ENCODE peak calls at places on chromosomes 1 and 21, in eight cellular contexts. L is heart right ventricle, V is psoas muscle, J is H1, G is AG09309, W is BJ, A is Calu3, F is ovary. I is an unnamed sample.

GRCh38 chr1:222914861-222915632 is 100.2 kb downstream of the DISP1 start:
- DNase-seq in L (no peak), V (no peak), J (no peak), G (no peak), W (no peak), A (no peak), F (no peak), I (peak)

GRCh38 chr1:160045653-160046052 is 13.9 kb upstream of the PIGM start:
- DNase-seq in L (no peak), V (no peak), J (no peak), G (no peak), W (no peak), A (no peak), F (no peak), I (no peak)

GRCh38 chr1:44817771-44818495 is 9.6 kb downstream of the BTBD19 start:
- DNase-seq in L (peak), V (peak), J (no peak), G (no peak), W (no peak), A (no peak), F (peak), I (no peak)

GRCh38 chr1:43716559-43717281 is 9.4 kb downstream of the ST3GAL3 start:
- DNase-seq in L (no peak), V (no peak), J (no peak), G (no peak), W (no peak), A (no peak), F (no peak), I (peak)

GRCh38 chr21:31262728-31263127 is 81.3 kb downstream of the TIAM1 start:
- DNase-seq in L (no peak), V (no peak), J (no peak), G (no peak), W (no peak), A (no peak), F (no peak), I (no peak)

GRCh38 chr1:94926915-94927404 is at the start of gene CNN3:
- DNase-seq in L (peak), V (peak), J (peak), G (peak), W (peak), A (peak), F (peak), I (peak)

GRCh38 chr1:44894591-44894990 is 51.5 kb upstream of the PTCH2 start:
- DNase-seq in L (no peak), V (no peak), J (no peak), G (peak), W (peak), A (no peak), F (no peak), I (peak)

GRCh38 chr21:38954450-38955059 is 148.8 kb downstream of the ETS2 start:
- DNase-seq in L (no peak), V (no peak), J (no peak), G (no peak), W (no peak), A (no peak), F (no peak), I (no peak)

GRCh38 chr1:222616535-222616934 is 1.4 kb upstream of the MIA3 start:
- DNase-seq in L (no peak), V (no peak), J (no peak), G (peak), W (peak), A (no peak), F (no peak), I (peak)

GRCh38 chr1:228390649-228391048 is 16.0 kb downstream of the TRIM11 start:
- DNase-seq in L (no peak), V (peak), J (no peak), G (no peak), W (no peak), A (no peak), F (no peak), I (no peak)

GRCh38 chr21:37452222-37452621 is 85.6 kb downstream of the DYRK1A start:
- DNase-seq in L (peak), V (peak), J (no peak), G (peak), W (peak), A (no peak), F (no peak), I (peak)

GRCh38 chr1:164735315-164736052 is 176.5 kb downstream of the PBX1 start:
- DNase-seq in L (no peak), V (no peak), J (no peak), G (no peak), W (no peak), A (no peak), F (no peak), I (no peak)

GRCh38 chr1:25563330-25564215 is 20.2 kb downstream of the LDLRAP1 start:
- DNase-seq in L (no peak), V (peak), J (no peak), G (no peak), W (no peak), A (no peak), F (no peak), I (no peak)

GRCh38 chr1:75159154-75159553 is 25.0 kb downstream of the LHX8 start:
- DNase-seq in L (no peak), V (no peak), J (no peak), G (no peak), W (no peak), A (no peak), F (no peak), I (no peak)

GRCh38 chr1:19731311-19731821 is 66.7 kb downstream of the HTR6 start:
- DNase-seq in L (no peak), V (no peak), J (no peak), G (no peak), W (no peak), A (no peak), F (no peak), I (no peak)

GRCh38 chr1:111481387-111482221 is 7.8 kb downstream of the C1orf162 start:
- DNase-seq in L (peak), V (peak), J (peak), G (no peak), W (no peak), A (peak), F (peak), I (peak)

DNA sequence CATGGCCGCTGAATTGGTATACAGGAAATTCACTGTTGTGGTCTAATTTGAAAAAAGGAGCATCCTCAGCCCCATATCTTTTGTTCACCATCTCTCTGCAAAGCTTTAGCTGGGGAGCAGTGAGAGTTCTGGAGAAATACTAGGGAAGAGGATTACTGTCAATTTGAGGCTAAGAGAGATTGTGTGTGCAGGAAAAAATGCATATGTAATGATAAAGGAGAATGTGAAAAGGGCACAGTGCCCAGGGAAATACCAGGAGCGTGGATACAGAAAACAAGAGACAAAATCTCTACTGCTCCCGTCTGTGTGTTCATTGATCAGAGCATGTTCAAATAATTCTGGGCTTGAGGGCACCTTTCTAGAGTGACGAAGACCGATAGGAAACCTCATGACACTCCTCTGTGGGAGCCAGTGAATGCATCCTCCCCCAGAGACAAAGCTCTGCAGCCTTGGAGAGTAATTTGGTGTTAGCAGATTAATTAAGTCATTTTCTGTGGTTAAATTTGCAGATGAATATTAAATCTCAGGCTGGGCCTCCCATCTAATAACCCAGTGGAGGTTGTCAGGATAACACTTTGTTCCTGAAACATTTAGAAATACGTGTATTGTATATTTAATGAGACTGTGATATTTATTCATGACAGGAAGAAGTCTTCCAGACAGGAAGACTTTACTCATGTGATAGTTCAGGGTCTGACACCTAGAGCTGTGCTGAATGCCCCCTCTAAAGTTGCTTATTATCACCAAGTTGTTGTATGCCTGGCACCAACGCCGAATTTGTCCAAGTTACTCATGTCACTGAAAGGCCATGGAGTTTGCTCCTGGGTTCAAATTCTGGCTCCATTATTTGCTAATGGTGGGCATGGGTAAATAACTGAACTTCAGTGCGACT is 287.3 kb upstream of the SGIP1 start:
- DNase-seq in L (no peak), V (no peak), J (no peak), G (no peak), W (no peak), A (no peak), F (no peak), I (no peak)
- TF ChIP-seq CTCF in L (no peak), V (no peak), J (no peak), G (no peak), W (no peak), A (no peak), F (no peak), I (no peak)

GRCh38 chr1:107454786-107455185 is 313.9 kb downstream of the NTNG1 start:
- DNase-seq in L (no peak), V (no peak), J (no peak), G (no peak), W (no peak), A (peak), F (no peak), I (no peak)

GRCh38 chr1:107460009-107460408 is 319.2 kb downstream of the NTNG1 start:
- DNase-seq in L (no peak), V (no peak), J (no peak), G (no peak), W (no peak), A (no peak), F (no peak), I (no peak)

GRCh38 chr1:107464827-107465226 is 324.0 kb downstream of the NTNG1 start:
- DNase-seq in L (no peak), V (no peak), J (peak), G (no peak), W (no peak), A (no peak), F (no peak), I (no peak)

DNA sequence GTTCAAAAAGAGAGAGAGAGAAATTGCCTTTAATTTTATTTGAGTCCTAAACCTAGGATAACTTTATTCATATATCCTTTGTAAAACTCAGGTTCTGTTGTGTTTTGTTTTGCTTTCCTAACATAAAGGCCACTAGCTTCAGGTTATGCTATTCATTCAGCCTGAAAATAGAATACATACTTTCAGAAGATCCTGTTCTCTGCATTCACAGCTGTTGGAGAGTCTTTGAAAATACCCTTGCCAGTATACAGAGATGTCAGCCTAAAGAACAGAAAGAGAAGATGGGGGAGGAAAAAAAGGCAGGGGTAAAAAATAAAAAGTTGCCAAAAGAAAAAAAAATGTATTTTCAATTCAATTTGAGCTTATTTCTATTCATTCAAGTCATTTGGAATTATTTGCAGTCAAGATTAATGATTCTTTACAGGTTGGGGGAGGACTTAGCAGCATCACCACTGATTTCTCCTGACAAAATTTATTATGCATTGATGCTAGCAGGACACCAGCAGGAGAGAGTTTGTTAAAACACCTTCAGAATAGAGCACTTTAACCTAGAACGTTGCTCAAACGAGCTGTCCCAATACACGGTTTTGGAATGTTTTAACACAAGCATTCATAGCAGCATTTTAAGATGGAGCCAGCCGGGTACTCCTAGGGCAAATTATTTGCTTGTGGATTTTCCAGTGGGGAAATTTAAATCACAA is 318.5 kb downstream of the NTNG1 start:
- DNase-seq in L (no peak), V (no peak), J (no peak), G (no peak), W (no peak), A (no peak), F (no peak), I (no peak)
- TF ChIP-seq CTCF in L (no peak), V (no peak), J (no peak), G (no peak), W (no peak), A (no peak), F (no peak), I (no peak)

DNA sequence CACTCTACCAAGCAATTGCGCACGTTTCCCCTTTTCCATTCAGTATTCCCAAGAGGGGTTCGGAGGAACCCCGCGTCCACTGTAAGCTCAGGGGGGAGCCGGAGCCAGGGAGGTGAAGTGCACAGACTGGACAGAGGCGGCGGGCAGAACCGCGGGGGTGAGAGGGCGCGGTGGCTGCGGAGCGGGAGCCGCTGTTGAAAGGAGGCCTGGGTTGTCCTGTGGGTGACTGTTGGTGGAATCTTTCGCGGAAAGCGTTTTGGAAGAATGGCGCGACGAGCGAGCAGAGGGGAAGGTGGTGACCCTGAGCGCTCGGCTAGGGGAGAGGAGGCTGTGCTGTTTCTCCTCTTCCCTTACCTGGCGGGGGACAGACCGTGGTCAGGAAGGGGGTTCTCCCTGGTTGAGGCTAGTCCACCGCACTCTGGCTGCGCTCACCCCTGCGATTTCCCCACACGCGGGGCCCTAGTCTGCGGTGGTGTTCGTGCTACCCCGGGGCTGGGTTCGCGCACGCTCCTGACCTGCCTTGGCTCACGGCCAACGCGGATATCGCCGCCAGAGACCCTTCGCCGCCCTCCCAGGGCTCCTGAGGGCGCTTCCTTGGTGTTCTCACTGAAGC is 92.8 kb downstream of the PRKAB2 start:
- DNase-seq in L (no peak), V (no peak), J (no peak), G (no peak), W (no peak), A (no peak), F (no peak), I (no peak)
- TF ChIP-seq CTCF in L (no peak), V (no peak), J (no peak), G (no peak), W (no peak), A (no peak), F (no peak), I (no peak)

GRCh38 chr1:14090062-14090461 is 390.1 kb downstream of the PRDM2 start:
- DNase-seq in L (no peak), V (no peak), J (no peak), G (no peak), W (no peak), A (no peak), F (no peak), I (no peak)

GRCh38 chr1:14100916-14101315 is 400.9 kb downstream of the PRDM2 start:
- DNase-seq in L (no peak), V (no peak), J (no peak), G (no peak), W (no peak), A (no peak), F (no peak), I (no peak)

GRCh38 chr1:14090531-14090930 is 390.5 kb downstream of the PRDM2 start:
- DNase-seq in L (no peak), V (no peak), J (no peak), G (no peak), W (no peak), A (no peak), F (no peak), I (no peak)

GRCh38 chr1:14100444-14100843 is 400.5 kb downstream of the PRDM2 start:
- DNase-seq in L (no peak), V (no peak), J (no peak), G (no peak), W (no peak), A (no peak), F (no peak), I (no peak)

DNA sequence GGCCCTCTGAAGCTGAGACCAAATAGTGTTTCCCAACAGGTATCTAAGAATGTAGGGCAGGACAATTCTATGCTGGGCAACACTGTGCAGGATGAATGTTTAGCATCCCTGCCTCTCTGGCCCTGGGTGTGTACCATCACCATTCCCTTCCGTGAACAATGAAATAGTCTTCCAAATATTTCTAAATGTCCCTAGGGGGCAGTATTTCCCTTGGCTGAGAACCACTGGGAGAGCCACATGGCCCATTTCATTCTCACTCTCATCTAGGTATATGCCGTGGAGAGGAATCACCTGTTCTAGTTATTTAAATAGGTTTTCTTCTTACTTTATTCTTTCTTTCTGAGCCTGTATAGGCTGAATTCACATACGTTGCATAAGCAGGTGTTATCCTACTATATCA is 395.0 kb downstream of the PRDM2 start:
- DNase-seq in L (no peak), V (no peak), J (no peak), G (no peak), W (no peak), A (no peak), F (no peak), I (no peak)
- TF ChIP-seq CTCF in L (peak), V (no peak), J (peak), G (peak), W (peak), A (no peak), F (no peak), I (peak)

GRCh38 chr1:2460996-2461751 is 14.9 kb upstream of the PLCH2 start:
- DNase-seq in L (no peak), V (no peak), J (no peak), G (no peak), W (no peak), A (no peak), F (no peak), I (no peak)

GRCh38 chr1:2462819-2463218 is 13.3 kb upstream of the PLCH2 start:
- DNase-seq in L (no peak), V (no peak), J (no peak), G (no peak), W (no peak), A (no peak), F (no peak), I (no peak)

GRCh38 chr1:2457444-2457843 is 18.6 kb upstream of the PLCH2 start:
- DNase-seq in L (no peak), V (no peak), J (no peak), G (no peak), W (no peak), A (no peak), F (no peak), I (no peak)

GRCh38 chr1:2460203-2460602 is 15.9 kb upstream of the PLCH2 start:
- DNase-seq in L (no peak), V (no peak), J (no peak), G (no peak), W (no peak), A (no peak), F (no peak), I (no peak)

DNA sequence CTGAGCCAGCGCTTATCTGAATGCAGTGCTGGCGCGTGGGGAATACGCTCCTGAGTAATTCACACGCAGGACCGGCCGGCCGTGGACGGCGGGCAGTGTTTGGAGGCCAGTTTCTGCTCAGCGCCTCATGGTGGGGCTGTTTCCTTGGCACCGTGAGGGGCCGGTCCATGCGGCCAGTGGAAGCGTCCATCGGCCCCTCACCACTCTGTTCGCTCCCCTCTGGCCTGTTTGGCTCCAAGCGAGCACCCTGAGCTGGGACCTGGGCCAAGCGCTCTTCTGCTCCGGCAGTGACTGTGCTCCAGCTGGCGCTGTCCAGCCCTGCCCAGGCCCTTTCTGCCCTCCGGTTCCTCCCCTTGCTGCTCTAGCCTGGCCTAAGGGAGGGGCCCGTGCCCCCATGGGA is 16.3 kb upstream of the PLCH2 start:
- DNase-seq in L (peak), V (no peak), J (no peak), G (peak), W (no peak), A (no peak), F (peak), I (no peak)
- TF ChIP-seq CTCF in L (peak), V (peak), J (peak), G (peak), W (peak), A (no peak), F (no peak), I (peak)